ENCODE peak calls at places on chromosome 13, in nine cellular contexts. One of them, this sample, is unnamed.

GRCh38 chr13:113151745-113152707 is 6.4 kb upstream of the PROZ start:
- DNase-seq in cardiac fibroblast: peak
- DNase-seq in EL: peak
- DNase-seq in posterior vena cava: no peak
- DNase-seq in A172: no peak
- DNase-seq in RWPE1: no peak
- DNase-seq in PC-9: no peak
- DNase-seq in uterus: no peak
- DNase-seq in mammary epithelial cell: no peak
- DNase-seq in this sample: no peak

GRCh38 chr13:29925457-29925856 is 75.0 kb upstream of the UBL3 start:
- DNase-seq in cardiac fibroblast: peak
- DNase-seq in EL: peak
- DNase-seq in posterior vena cava: peak
- DNase-seq in A172: peak
- DNase-seq in RWPE1: peak
- DNase-seq in PC-9: peak
- DNase-seq in uterus: peak
- DNase-seq in mammary epithelial cell: peak
- DNase-seq in this sample: peak

GRCh38 chr13:58712191-58712590 is 1080.6 kb downstream of the PCDH17 start:
- DNase-seq in cardiac fibroblast: no peak
- DNase-seq in EL: no peak
- DNase-seq in posterior vena cava: no peak
- DNase-seq in A172: peak
- DNase-seq in RWPE1: no peak
- DNase-seq in PC-9: no peak
- DNase-seq in uterus: no peak
- DNase-seq in mammary epithelial cell: no peak
- DNase-seq in this sample: no peak

GRCh38 chr13:22848539-22849052 is 332.2 kb upstream of the SGCG start:
- DNase-seq in cardiac fibroblast: no peak
- DNase-seq in EL: no peak
- DNase-seq in posterior vena cava: no peak
- DNase-seq in A172: no peak
- DNase-seq in RWPE1: no peak
- DNase-seq in PC-9: no peak
- DNase-seq in uterus: no peak
- DNase-seq in mammary epithelial cell: no peak
- DNase-seq in this sample: no peak

GRCh38 chr13:20161275-20161950 is 561 bp upstream of the GJA3 start:
- DNase-seq in cardiac fibroblast: no peak
- DNase-seq in EL: peak
- DNase-seq in posterior vena cava: no peak
- DNase-seq in A172: no peak
- DNase-seq in RWPE1: no peak
- DNase-seq in PC-9: no peak
- DNase-seq in uterus: no peak
- DNase-seq in mammary epithelial cell: peak
- DNase-seq in this sample: no peak

GRCh38 chr13:25872871-25873607 is 178.8 kb downstream of the SHISA2 start:
- DNase-seq in cardiac fibroblast: no peak
- DNase-seq in EL: no peak
- DNase-seq in posterior vena cava: no peak
- DNase-seq in A172: no peak
- DNase-seq in RWPE1: no peak
- DNase-seq in PC-9: no peak
- DNase-seq in uterus: no peak
- DNase-seq in mammary epithelial cell: peak
- DNase-seq in this sample: peak

GRCh38 chr13:112725346-112726017 is 35.6 kb downstream of the ATP11A start:
- DNase-seq in cardiac fibroblast: peak
- DNase-seq in EL: no peak
- DNase-seq in posterior vena cava: peak
- DNase-seq in A172: peak
- DNase-seq in RWPE1: no peak
- DNase-seq in PC-9: peak
- DNase-seq in uterus: no peak
- DNase-seq in mammary epithelial cell: peak
- DNase-seq in this sample: peak

GRCh38 chr13:110912651-110913051 is 2.2 kb downstream of the ANKRD10 start:
- DNase-seq in cardiac fibroblast: peak
- DNase-seq in EL: peak
- DNase-seq in posterior vena cava: no peak
- DNase-seq in A172: peak
- DNase-seq in RWPE1: no peak
- DNase-seq in PC-9: no peak
- DNase-seq in uterus: peak
- DNase-seq in mammary epithelial cell: no peak
- DNase-seq in this sample: peak

GRCh38 chr13:59510377-59510776 is 653.4 kb downstream of the DIAPH3 start:
- DNase-seq in cardiac fibroblast: no peak
- DNase-seq in EL: no peak
- DNase-seq in posterior vena cava: no peak
- DNase-seq in A172: no peak
- DNase-seq in RWPE1: no peak
- DNase-seq in PC-9: no peak
- DNase-seq in uterus: no peak
- DNase-seq in mammary epithelial cell: no peak
- DNase-seq in this sample: no peak

GRCh38 chr13:84641491-84641890 is 759.2 kb upstream of the SLITRK1 start:
- DNase-seq in cardiac fibroblast: peak
- DNase-seq in EL: peak
- DNase-seq in posterior vena cava: no peak
- DNase-seq in A172: no peak
- DNase-seq in RWPE1: no peak
- DNase-seq in PC-9: no peak
- DNase-seq in uterus: no peak
- DNase-seq in mammary epithelial cell: peak
- DNase-seq in this sample: no peak

GRCh38 chr13:113927661-113928581 is 46.0 kb downstream of the C13orf46 start:
- DNase-seq in cardiac fibroblast: peak
- DNase-seq in EL: peak
- DNase-seq in posterior vena cava: peak
- DNase-seq in A172: peak
- DNase-seq in RWPE1: no peak
- DNase-seq in PC-9: peak
- DNase-seq in uterus: peak
- DNase-seq in mammary epithelial cell: peak
- DNase-seq in this sample: peak

GRCh38 chr13:24187185-24187584 is 26.7 kb downstream of the SPATA13 start:
- DNase-seq in cardiac fibroblast: peak
- DNase-seq in EL: no peak
- DNase-seq in posterior vena cava: no peak
- DNase-seq in A172: no peak
- DNase-seq in RWPE1: no peak
- DNase-seq in PC-9: no peak
- DNase-seq in uterus: no peak
- DNase-seq in mammary epithelial cell: no peak
- DNase-seq in this sample: peak

GRCh38 chr13:109383683-109384082 is 402.7 kb downstream of the IRS2 start:
- DNase-seq in cardiac fibroblast: peak
- DNase-seq in EL: peak
- DNase-seq in posterior vena cava: no peak
- DNase-seq in A172: peak
- DNase-seq in RWPE1: peak
- DNase-seq in PC-9: peak
- DNase-seq in uterus: no peak
- DNase-seq in mammary epithelial cell: peak
- DNase-seq in this sample: peak

GRCh38 chr13:21934309-21934708 is 263.4 kb downstream of the FGF9 start:
- DNase-seq in cardiac fibroblast: no peak
- DNase-seq in EL: no peak
- DNase-seq in posterior vena cava: no peak
- DNase-seq in A172: no peak
- DNase-seq in RWPE1: no peak
- DNase-seq in PC-9: no peak
- DNase-seq in uterus: no peak
- DNase-seq in mammary epithelial cell: no peak
- DNase-seq in this sample: no peak

GRCh38 chr13:20446900-20447299 is 78.8 kb downstream of the CRYL1 start:
- DNase-seq in cardiac fibroblast: no peak
- DNase-seq in EL: no peak
- DNase-seq in posterior vena cava: no peak
- DNase-seq in A172: no peak
- DNase-seq in RWPE1: no peak
- DNase-seq in PC-9: no peak
- DNase-seq in uterus: no peak
- DNase-seq in mammary epithelial cell: no peak
- DNase-seq in this sample: no peak

GRCh38 chr13:72692884-72693514 is 34.4 kb downstream of the MZT1 start:
- DNase-seq in cardiac fibroblast: no peak
- DNase-seq in EL: no peak
- DNase-seq in posterior vena cava: no peak
- DNase-seq in A172: no peak
- DNase-seq in RWPE1: no peak
- DNase-seq in PC-9: no peak
- DNase-seq in uterus: no peak
- DNase-seq in mammary epithelial cell: no peak
- DNase-seq in this sample: no peak

GRCh38 chr13:83709751-83710515 is 172.3 kb downstream of the SLITRK1 start:
- DNase-seq in cardiac fibroblast: no peak
- DNase-seq in EL: no peak
- DNase-seq in posterior vena cava: no peak
- DNase-seq in A172: no peak
- DNase-seq in RWPE1: peak
- DNase-seq in PC-9: no peak
- DNase-seq in uterus: no peak
- DNase-seq in mammary epithelial cell: peak
- DNase-seq in this sample: peak

GRCh38 chr13:43023244-43023931 is at the start of gene DNAJC15:
- DNase-seq in cardiac fibroblast: peak
- DNase-seq in EL: peak
- DNase-seq in posterior vena cava: peak
- DNase-seq in A172: peak
- DNase-seq in RWPE1: no peak
- DNase-seq in PC-9: peak
- DNase-seq in uterus: peak
- DNase-seq in mammary epithelial cell: no peak
- DNase-seq in this sample: peak

GRCh38 chr13:84279166-84279565 is 396.9 kb upstream of the SLITRK1 start:
- DNase-seq in cardiac fibroblast: no peak
- DNase-seq in EL: peak
- DNase-seq in posterior vena cava: no peak
- DNase-seq in A172: no peak
- DNase-seq in RWPE1: no peak
- DNase-seq in PC-9: no peak
- DNase-seq in uterus: no peak
- DNase-seq in mammary epithelial cell: peak
- DNase-seq in this sample: peak